ENCODE peak calls at places on chromosome 6, in nine cellular contexts. I is fibroblast of mammary gland, L is prostate gland, G is A549, Z is cardiac fibroblast, N is stomach, J is psoas muscle, P is pancreas, U is OCI-LY7. Q is an unnamed sample.

GRCh38 chr6:125821825-125822281 is 31.1 kb downstream of the NCOA7 start:
- DNase-seq in J (no peak), I (no peak), U (no peak), P (no peak), Z (peak; percentile 41), N (no peak), L (no peak), G (no peak), Q (no peak)

GRCh38 chr6:101391772-101392560 is 1.5 kb upstream of the GRIK2 start:
- DNase-seq in G (no peak), Z (no peak), J (no peak), N (no peak), P (no peak), U (no peak), L (no peak), I (peak; percentile 29), Q (no peak)

GRCh38 chr6:722077-722524 is 29.2 kb upstream of the EXOC2 start:
- DNase-seq in J (peak; percentile 81), P (peak; percentile 69), I (peak; percentile 86), U (peak; percentile 77), L (peak; percentile 67), G (peak; percentile 79), N (peak; percentile 87), Z (peak; percentile 85), Q (peak; percentile 76)

GRCh38 chr6:87341158-87341557 is 3.5 kb upstream of the C6orf163 start:
- DNase-seq in N (no peak), P (no peak), U (no peak), L (no peak), J (no peak), G (no peak), I (no peak), Z (no peak), Q (no peak)

GRCh38 chr6:105896821-105897095 is 189.4 kb upstream of the PRDM1 start:
- DNase-seq in P (no peak), N (no peak), J (no peak), U (no peak), I (no peak), G (peak; percentile 25), Z (no peak), L (no peak), Q (no peak)

GRCh38 chr6:87656857-87657256 is 45.2 kb downstream of the AKIRIN2 start:
- DNase-seq in I (no peak), G (no peak), N (no peak), Z (no peak), P (no peak), U (peak; percentile 51), L (no peak), J (no peak), Q (no peak)

GRCh38 chr6:20789162-20789561 is 254.9 kb downstream of the CDKAL1 start:
- DNase-seq in G (peak; percentile 22), I (peak; percentile 45), L (no peak), J (no peak), Z (peak; percentile 65), P (no peak), U (no peak), N (no peak), Q (peak; percentile 10)

GRCh38 chr6:14396826-14397517 is 279.4 kb downstream of the CD83 start:
- DNase-seq in Z (peak; percentile 11), U (no peak), P (no peak), L (no peak), J (peak; percentile 55), G (no peak), I (peak; percentile 69), N (peak; percentile 27), Q (peak; percentile 16)

GRCh38 chr6:112027942-112028674 is 25.8 kb upstream of the CCN6 start:
- DNase-seq in N (no peak), L (no peak), J (no peak), U (peak; percentile 54), P (no peak), Z (peak; percentile 50), I (peak; percentile 41), G (no peak), Q (no peak)

GRCh38 chr6:134722996-134723871 is 226.7 kb downstream of the ALDH8A1 start:
- DNase-seq in I (peak; percentile 83), G (peak; percentile 10), U (no peak), P (no peak), Z (peak; percentile 30), J (no peak), L (no peak), N (no peak), Q (no peak)

GRCh38 chr6:7998103-7998725 is 66.0 kb downstream of the BLOC1S5 start:
- DNase-seq in L (no peak), P (no peak), Z (peak; percentile 89), I (peak; percentile 86), N (no peak), J (no peak), U (no peak), G (no peak), Q (peak; percentile 79)

GRCh38 chr6:16401868-16402267 is 163.5 kb downstream of the GMPR start:
- DNase-seq in P (no peak), I (peak; percentile 36), J (no peak), N (no peak), L (no peak), G (no peak), Z (peak; percentile 29), U (no peak), Q (no peak)

GRCh38 chr6:139368661-139369060 is 5.8 kb downstream of the CITED2 start:
- DNase-seq in I (no peak), N (no peak), P (no peak), J (no peak), U (no peak), G (no peak), L (no peak), Z (no peak), Q (no peak)

GRCh38 chr6:11769244-11769643 is 9.4 kb downstream of the ADTRP start:
- DNase-seq in P (no peak), N (no peak), Z (no peak), G (no peak), L (no peak), U (no peak), J (no peak), I (peak; percentile 50), Q (no peak)

GRCh38 chr6:73585566-73586415 is 65.0 kb upstream of the EEF1A1 start:
- DNase-seq in J (no peak), I (peak; percentile 80), U (peak; percentile 70), Z (peak; percentile 85), N (peak; percentile 44), G (peak; percentile 81), L (peak; percentile 73), P (peak; percentile 63), Q (peak; percentile 34)

GRCh38 chr6:78867370-78868040 is at the start of gene IRAK1BP1:
- DNase-seq in Z (peak; percentile 88), N (peak; percentile 82), P (peak; percentile 87), L (peak; percentile 81), U (peak; percentile 95), I (peak; percentile 78), G (peak; percentile 85), J (peak; percentile 88), Q (peak; percentile 52)

GRCh38 chr6:32906539-32906938 is 34.3 kb downstream of the HLA-DMB start:
- DNase-seq in G (no peak), L (no peak), I (peak; percentile 45), U (no peak), P (no peak), Z (peak; percentile 14), N (no peak), J (no peak), Q (no peak)

GRCh38 chr6:105981888-105982358 is 104.2 kb upstream of the PRDM1 start:
- DNase-seq in G (no peak), N (no peak), J (no peak), I (no peak), L (no peak), Z (no peak), P (no peak), U (no peak), Q (no peak)

GRCh38 chr6:165661416-165662001 is 1.5 kb downstream of the PDE10A start:
- DNase-seq in Z (peak; percentile 54), L (no peak), N (no peak), P (no peak), J (no peak), U (no peak), I (no peak), G (peak; percentile 40), Q (no peak)

GRCh38 chr6:87588756-87589407 is 905 bp downstream of the RARS2 start:
- DNase-seq in G (no peak), P (no peak), I (peak; percentile 51), J (no peak), N (no peak), Z (peak; percentile 16), L (no peak), U (no peak), Q (no peak)

GRCh38 chr6:13049666-13050254 is 278.6 kb downstream of the TBC1D7 start:
- DNase-seq in P (no peak), I (no peak), U (no peak), G (no peak), L (no peak), Z (no peak), N (no peak), J (no peak), Q (no peak)
- TF ChIP-seq CTCF in P (no peak), I (no peak), U (no peak), G (no peak), L (no peak), Z (no peak), N (no peak), J (no peak), Q (no peak)

DNA sequence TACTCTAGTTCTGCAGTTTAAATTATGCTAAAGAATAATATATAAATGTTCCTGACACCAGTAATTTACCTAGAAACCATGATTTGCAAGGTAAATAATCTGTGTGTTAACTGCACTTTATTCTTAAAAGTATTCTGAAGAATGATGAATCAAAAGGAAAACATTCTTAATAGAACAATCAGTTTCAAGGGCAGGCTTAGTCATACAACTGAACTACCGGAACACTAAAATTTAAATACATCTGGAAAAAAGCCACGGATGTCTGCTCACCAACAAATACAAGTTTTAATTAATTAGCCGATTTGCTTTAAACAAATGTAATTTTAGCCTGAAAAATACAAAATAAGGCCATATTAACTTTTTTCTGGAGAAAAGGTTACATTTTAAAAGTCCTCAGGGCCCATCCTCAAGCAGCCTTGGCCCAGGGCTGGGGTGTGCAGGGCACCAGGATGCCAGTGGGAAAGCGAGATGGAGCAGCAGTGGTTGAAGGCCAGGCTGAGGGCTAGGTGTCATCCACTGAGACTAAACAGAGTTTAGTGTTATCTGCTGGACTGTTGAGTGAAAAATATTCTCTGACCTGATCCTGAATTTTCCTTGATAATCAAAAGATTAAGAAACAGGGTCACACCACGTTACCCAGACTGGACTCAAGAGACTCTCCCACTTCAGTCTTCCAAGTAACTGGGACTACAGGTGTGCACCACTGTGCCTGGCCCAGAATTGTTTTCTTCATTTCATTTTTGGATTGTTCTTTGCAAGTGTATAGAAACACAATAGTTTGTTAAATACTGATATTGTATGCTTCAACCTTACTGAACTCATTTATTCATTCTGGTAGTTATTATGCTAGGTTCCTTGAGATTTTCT is 88.2 kb upstream of the DST start:
- DNase-seq in Z (peak; percentile 60), L (no peak), N (no peak), U (no peak), P (no peak), J (peak; percentile 17), G (no peak), I (peak; percentile 79), Q (no peak)
- H3K4me3 ChIP-seq in Z (peak overlapping the region; percentile 7), L (no peak overlapping the region), N (no peak overlapping the region), U (no peak overlapping the region), P (no peak overlapping the region), J (no peak overlapping the region), G (no peak overlapping the region), I (peak overlapping the region; percentile 5), Q (no peak overlapping the region)

GRCh38 chr6:79984261-79984660 is 20.2 kb upstream of the TTK start:
- DNase-seq in I (peak; percentile 18), G (peak; percentile 8), L (peak; percentile 6), J (no peak), U (no peak), P (no peak), N (no peak), Z (peak; percentile 35), Q (no peak)
- TF ChIP-seq CTCF in I (no peak), G (no peak), L (no peak), J (no peak), U (no peak), P (no peak), N (no peak), Z (no peak), Q (no peak)

GRCh38 chr6:24691550-24691949 is 24.7 kb downstream of the ACOT13 start:
- DNase-seq in N (no peak), I (no peak), U (no peak), G (no peak), Z (no peak), L (no peak), J (no peak), P (no peak), Q (no peak)
- H3K4me3 ChIP-seq in N (no peak overlapping the region), I (no peak overlapping the region), U (no peak overlapping the region), G (no peak overlapping the region), Z (no peak overlapping the region), L (no peak overlapping the region), J (no peak overlapping the region), P (no peak overlapping the region), Q (no peak overlapping the region)

Q was measured in AG04450.